ENCODE peak calls at places on chromosomes 4 and X, in nine cellular contexts. V, N, B, Q, F, L, E, X and G are unnamed samples. For H3K4me1, the result is how much of the 10 kb centered on the place peaks cover.

GRCh38 chrX:119127643-119128042 is at the start of gene KIAA1210:
- DNase-seq in V (no peak), N (no peak), B (no peak), Q (no peak), F (no peak), L (no peak), E (no peak), X (no peak), G (no peak)

GRCh38 chrX:5915783-5916182 is 312.9 kb downstream of the NLGN4X start:
- DNase-seq in V (no peak), N (no peak), B (no peak), Q (no peak), F (no peak), L (no peak), E (peak), X (no peak), G (no peak)

GRCh38 chr4:78002260-78002659 is 54.9 kb upstream of the FRAS1 start:
- DNase-seq in V (no peak), N (no peak), B (no peak), Q (no peak), F (no peak), L (no peak), E (peak), X (no peak), G (no peak)

GRCh38 chr4:18645356-18645755 is 623.8 kb upstream of the LCORL start:
- DNase-seq in V (no peak), N (no peak), B (no peak), Q (no peak), F (no peak), L (no peak), E (peak), X (no peak), G (no peak)

GRCh38 chr4:76641351-76641750 is 206.3 kb downstream of the SHROOM3 start:
- DNase-seq in V (no peak), N (no peak), B (no peak), Q (no peak), F (no peak), L (no peak), E (no peak), X (peak), G (no peak)

GRCh38 chrX:150155396-150156048 is 207.6 kb upstream of the MAMLD1 start:
- DNase-seq in V (no peak), N (no peak), B (no peak), Q (no peak), F (no peak), L (peak), E (no peak), X (no peak), G (peak)

GRCh38 chrX:47180346-47180745 is 13.3 kb upstream of the UBA1 start:
- DNase-seq in V (no peak), N (no peak), B (no peak), Q (no peak), F (no peak), L (no peak), E (no peak), X (no peak), G (no peak)

GRCh38 chrX:148940411-148940996 is 440.1 kb downstream of the AFF2 start:
- DNase-seq in V (no peak), N (no peak), B (no peak), Q (no peak), F (no peak), L (no peak), E (no peak), X (no peak), G (no peak)

GRCh38 chr4:66564901-66565648 is 894.8 kb upstream of the EPHA5 start:
- DNase-seq in V (no peak), N (no peak), B (no peak), Q (no peak), F (no peak), L (no peak), E (no peak), X (no peak), G (no peak)

GRCh38 chr4:21802406-21802805 is 146.2 kb downstream of the KCNIP4 start:
- DNase-seq in V (no peak), N (no peak), B (no peak), Q (no peak), F (no peak), L (no peak), E (no peak), X (no peak), G (no peak)

GRCh38 chr4:52643846-52644245 is 15.3 kb downstream of the USP46 start:
- DNase-seq in V (peak), N (peak), B (no peak), Q (peak), F (no peak), L (peak), E (no peak), X (peak), G (peak)

GRCh38 chrX:133335027-133335426 is 80.3 kb downstream of the GPC4 start:
- DNase-seq in V (no peak), N (peak), B (peak), Q (no peak), F (no peak), L (no peak), E (peak), X (no peak), G (peak)

GRCh38 chrX:114583646-114584433 is at the start of gene HTR2C:
- DNase-seq in V (no peak), N (no peak), B (no peak), Q (no peak), F (no peak), L (no peak), E (peak), X (no peak), G (no peak)

GRCh38 chr4:52611030-52611555 is 48.0 kb downstream of the USP46 start:
- DNase-seq in V (no peak), N (no peak), B (no peak), Q (no peak), F (no peak), L (no peak), E (no peak), X (no peak), G (no peak)

GRCh38 chr4:73538162-73538561 is 56.6 kb downstream of the AFM start:
- DNase-seq in V (no peak), N (no peak), B (no peak), Q (no peak), F (no peak), L (no peak), E (no peak), X (no peak), G (no peak)

GRCh38 chr4:140246216-140246615 is 92.2 kb upstream of the MAML3 start:
- DNase-seq in V (no peak), N (no peak), B (no peak), Q (no peak), F (no peak), L (no peak), E (no peak), X (no peak), G (no peak)

GRCh38 chr4:41655177-41655576 is 93.3 kb downstream of the PHOX2B start:
- DNase-seq in V (no peak), N (no peak), B (no peak), Q (no peak), F (no peak), L (no peak), E (no peak), X (no peak), G (no peak)

GRCh38 chrX:40132751-40133150 is 35.0 kb upstream of the BCOR start:
- DNase-seq in V (peak), N (peak), B (peak), Q (peak), F (no peak), L (peak), E (no peak), X (peak), G (peak)

GRCh38 chr4:81724925-81725329 is 253.2 kb upstream of the RASGEF1B start:
- DNase-seq in V (peak), N (peak), B (peak), Q (peak), F (peak), L (peak), E (no peak), X (peak), G (peak)

GRCh38 chrX:122475306-122475705 is 708.8 kb upstream of the GRIA3 start:
- DNase-seq in V (no peak), N (no peak), B (no peak), Q (no peak), F (no peak), L (no peak), E (no peak), X (no peak), G (no peak)

GRCh38 chr4:163701915-163702314 is 207.4 kb downstream of the TMA16 start:
- DNase-seq in V (no peak), N (no peak), B (no peak), Q (no peak), F (no peak), L (no peak), E (no peak), X (no peak), G (no peak)

GRCh38 chr4:112514449-112515277 is 1.3 kb downstream of the NEUROG2 start:
- DNase-seq in V (no peak), N (no peak), B (no peak), Q (no peak), F (no peak), L (no peak), E (peak), X (no peak), G (no peak)

GRCh38 chrX:1212532-1212931 is at the start of gene CRLF2:
- DNase-seq in V (no peak), N (no peak), B (no peak), Q (no peak), F (no peak), L (no peak), E (no peak), X (no peak), G (no peak)

GRCh38 chr4:127783971-127784519 is 1.9 kb downstream of the HSPA4L start:
- DNase-seq in V (no peak), N (no peak), B (peak), Q (no peak), F (no peak), L (no peak), E (no peak), X (no peak), G (peak)

GRCh38 chrX:41779058-41779564 is 55.1 kb downstream of the GPR82 start:
- DNase-seq in V (no peak), N (no peak), B (no peak), Q (no peak), F (no peak), L (no peak), E (no peak), X (no peak), G (no peak)

GRCh38 chr4:13160906-13161305 is 323.2 kb downstream of the RAB28 start:
- DNase-seq in V (no peak), N (no peak), B (no peak), Q (no peak), F (no peak), L (no peak), E (no peak), X (no peak), G (no peak)

GRCh38 chrX:140504371-140505324 is at the start of gene SOX3:
- DNase-seq in V (no peak), N (no peak), B (no peak), Q (no peak), F (no peak), L (no peak), E (peak), X (no peak), G (no peak)

GRCh38 chr4:146194212-146194611 is 18.7 kb downstream of the LSM6 start:
- DNase-seq in V (no peak), N (no peak), B (no peak), Q (no peak), F (no peak), L (no peak), E (no peak), X (no peak), G (no peak)

GRCh38 chr4:146193628-146194027 is 18.1 kb downstream of the LSM6 start:
- DNase-seq in V (no peak), N (no peak), B (no peak), Q (no peak), F (no peak), L (no peak), E (no peak), X (no peak), G (no peak)

GRCh38 chr4:146190393-146190910 is 14.9 kb downstream of the LSM6 start:
- DNase-seq in V (no peak), N (no peak), B (no peak), Q (no peak), F (no peak), L (no peak), E (no peak), X (no peak), G (no peak)

GRCh38 chr4:146186556-146186955 is 11.0 kb downstream of the LSM6 start:
- DNase-seq in V (no peak), N (no peak), B (no peak), Q (no peak), F (no peak), L (no peak), E (no peak), X (no peak), G (no peak)

DNA sequence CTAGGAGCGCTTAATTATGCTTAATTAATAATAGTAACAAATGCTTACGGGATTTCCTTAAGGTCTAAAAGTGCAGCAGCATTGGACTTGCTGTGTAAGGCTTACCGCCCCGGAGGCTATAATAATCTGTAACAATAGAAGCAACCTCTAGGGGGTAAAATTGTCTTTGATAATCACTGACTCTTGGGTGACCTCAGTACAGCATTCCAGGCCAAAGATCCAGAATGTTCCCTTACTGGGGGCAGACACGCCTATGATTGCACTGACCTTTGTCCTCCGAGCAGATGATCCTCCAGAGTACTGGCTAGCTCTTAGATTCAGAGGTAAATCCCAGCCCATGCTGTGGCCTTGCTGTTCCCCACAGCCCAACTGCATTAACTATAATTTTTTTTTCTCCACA is 16.5 kb downstream of the LSM6 start:
- DNase-seq in V (no peak), N (no peak), B (peak), Q (no peak), F (no peak), L (peak), E (peak), X (no peak), G (no peak)
- TF ChIP-seq CTCF in V (peak), N (no peak), B (no peak), Q (peak), F (no peak), L (peak), E (no peak), X (no peak), G (no peak)

GRCh38 chr4:8167815-8168214 is 9.2 kb upstream of the ABLIM2 start:
- DNase-seq in V (peak), N (no peak), B (no peak), Q (peak), F (no peak), L (no peak), E (no peak), X (no peak), G (peak)

GRCh38 chr4:8168832-8169598 is 10.4 kb upstream of the ABLIM2 start:
- DNase-seq in V (no peak), N (no peak), B (no peak), Q (no peak), F (no peak), L (no peak), E (no peak), X (no peak), G (no peak)

GRCh38 chr4:8165374-8165896 is 6.8 kb upstream of the ABLIM2 start:
- DNase-seq in V (no peak), N (no peak), B (no peak), Q (no peak), F (no peak), L (no peak), E (no peak), X (no peak), G (no peak)

GRCh38 chr4:8168232-8168631 is 9.6 kb upstream of the ABLIM2 start:
- DNase-seq in V (no peak), N (no peak), B (peak), Q (no peak), F (no peak), L (no peak), E (no peak), X (no peak), G (no peak)

GRCh38 chr4:8167291-8167690 is 8.7 kb upstream of the ABLIM2 start:
- DNase-seq in V (peak), N (no peak), B (no peak), Q (peak), F (no peak), L (no peak), E (no peak), X (no peak), G (no peak)
- H3K4me1 ChIP-seq in V (under half), N (under half), B (under half), Q (under half), F (under half), L (under half), E (under half), X (under half), G (under half)

GRCh38 chr4:150582101-150582565 is at the start of gene MAB21L2:
- DNase-seq in V (no peak), N (no peak), B (no peak), Q (no peak), F (no peak), L (no peak), E (peak), X (no peak), G (no peak)

GRCh38 chr4:150581611-150582010 is 340 bp upstream of the MAB21L2 start:
- DNase-seq in V (no peak), N (no peak), B (no peak), Q (no peak), F (no peak), L (no peak), E (peak), X (no peak), G (peak)

GRCh38 chr4:150583287-150584197 is 1.6 kb downstream of the MAB21L2 start:
- DNase-seq in V (peak), N (no peak), B (no peak), Q (peak), F (no peak), L (peak), E (peak), X (no peak), G (peak)

GRCh38 chr4:150584198-150584593 is 2.2 kb downstream of the MAB21L2 start:
- DNase-seq in V (no peak), N (no peak), B (no peak), Q (no peak), F (no peak), L (no peak), E (no peak), X (no peak), G (no peak)

DNA sequence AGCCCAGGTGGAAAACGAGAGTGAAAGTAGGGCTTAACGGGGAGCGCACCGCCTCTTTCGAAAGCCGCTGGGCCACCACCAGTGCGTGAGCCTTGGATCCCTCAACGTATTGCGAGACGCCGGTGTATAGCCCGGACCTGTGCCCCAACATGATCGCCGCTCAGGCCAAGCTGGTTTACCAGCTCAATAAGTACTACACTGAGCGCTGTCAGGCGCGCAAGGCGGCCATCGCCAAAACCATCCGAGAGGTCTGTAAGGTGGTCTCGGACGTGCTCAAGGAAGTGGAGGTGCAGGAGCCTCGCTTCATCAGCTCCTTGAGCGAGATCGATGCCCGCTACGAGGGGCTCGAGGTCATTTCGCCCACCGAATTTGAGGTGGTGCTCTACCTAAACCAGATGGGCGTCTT is 933 bp downstream of the MAB21L2 start:
- DNase-seq in V (no peak), N (no peak), B (no peak), Q (no peak), F (no peak), L (no peak), E (peak), X (no peak), G (no peak)
- H3K4me3 ChIP-seq in V (peak), N (no peak), B (no peak), Q (peak), F (no peak), L (peak), E (peak), X (peak), G (no peak)

DNA sequence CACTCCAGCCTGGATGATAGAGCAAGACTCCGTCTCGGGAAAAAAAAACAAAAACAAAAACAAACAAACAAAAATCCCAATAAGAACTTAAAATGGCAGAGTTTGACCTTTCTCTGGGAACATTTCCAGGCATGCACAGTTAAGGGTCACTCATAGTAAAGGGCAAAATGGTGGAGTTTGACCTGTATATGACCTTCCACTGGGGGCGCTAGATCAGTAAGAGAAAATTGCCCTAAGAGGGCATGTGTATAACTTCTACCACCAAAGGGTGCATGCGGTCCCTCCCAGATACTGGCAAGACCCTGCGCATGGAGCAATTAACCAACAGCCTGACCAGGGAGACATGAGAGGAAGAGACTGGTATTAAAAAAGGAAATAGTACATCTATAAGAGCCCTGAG is 177.2 kb downstream of the MOSPD2 start:
- DNase-seq in V (no peak), N (no peak), B (peak), Q (no peak), F (no peak), L (no peak), E (no peak), X (no peak), G (no peak)
- TF ChIP-seq CTCF in V (no peak), N (no peak), B (no peak), Q (no peak), F (no peak), L (no peak), E (peak), X (no peak), G (no peak)

GRCh38 chrX:129957241-129958099 is 25.0 kb upstream of the BCORL1 start:
- DNase-seq in V (peak), N (peak), B (peak), Q (peak), F (no peak), L (peak), E (peak), X (peak), G (peak)
- H3K4me1 ChIP-seq in V (under half), N (under half), B (under half), Q (under half), F (under half), L (under half), E (under half), X (under half), G (under half)